ENCODE peak calls at places on chromosome 11, in six cellular contexts. W is T-cell, B is NCI-H2081 treated with DMSO at 0.1 percent for 48 hours, F is COR-L47, R is Caki2, D is NCI-H1092 treated with DMSO at 0.1 percent for 48 hours. Q is an unnamed sample.

GRCh38 chr11:116842909-116843308 is 5.5 kb upstream of the APOA1 start:
- DNase-seq in W (no peak), R (no peak), F (no peak), B (no peak), D (no peak), Q (no peak)

GRCh38 chr11:122617297-122617696 is 38.2 kb upstream of the UBASH3B start:
- DNase-seq in B (no peak), D (no peak), R (no peak), F (no peak), W (no peak), Q (no peak)

GRCh38 chr11:110763249-110764011 is 51.2 kb upstream of the ARHGAP20 start:
- DNase-seq in D (peak; percentile 85), F (peak; percentile 6), W (no peak), B (no peak), R (peak; percentile 39), Q (no peak)

GRCh38 chr11:118536726-118537125 is 5.7 kb downstream of the TMEM25 start:
- DNase-seq in R (no peak), D (no peak), B (no peak), F (no peak), W (no peak), Q (no peak)

GRCh38 chr11:40722179-40722795 is 737.2 kb downstream of the LRRC4C start:
- DNase-seq in F (peak; percentile 18), R (peak; percentile 0), W (no peak), D (no peak), B (no peak), Q (no peak)

GRCh38 chr11:133586903-133587517 is 54.7 kb upstream of the OPCML start:
- DNase-seq in B (no peak), R (no peak), W (no peak), D (no peak), F (no peak), Q (no peak)

GRCh38 chr11:114307524-114308203 is 11.5 kb downstream of the NNMT start:
- DNase-seq in R (no peak), D (no peak), F (no peak), B (no peak), W (no peak), Q (no peak)

GRCh38 chr11:78416285-78417174 is 1.1 kb downstream of the GAB2 start:
- DNase-seq in R (peak; percentile 89), F (peak; percentile 74), B (peak; percentile 66), W (peak; percentile 80), D (peak; percentile 88), Q (peak; percentile 23)

GRCh38 chr11:64088159-64089026 is 52.7 kb downstream of the FLRT1 start:
- DNase-seq in D (peak; percentile 51), F (peak; percentile 37), B (no peak), W (no peak), R (no peak), Q (no peak)

Q was measured in esophagus squamous epithelium.